ENCODE peak calls at places on chromosomes 3 and 15, in five cellular contexts. One of them, this sample, is unnamed.
A peak's percentile ranks its signal among the peaks of the same experiment; 100 is the strongest.

GRCh38 chr3:71785594-71786472 is 885 bp upstream of the PROK2 start:
- DNase-seq in transverse colon: no peak
- DNase-seq in PC-9: no peak
- DNase-seq in testis: no peak
- DNase-seq in adipocyte: no peak
- DNase-seq in this sample: no peak

GRCh38 chr3:184260571-184261269 is 633 bp downstream of the CAMK2N2 start:
- DNase-seq in transverse colon: no peak
- DNase-seq in testis: no peak
- DNase-seq in adipocyte: peak; percentile 4
- DNase-seq in PC-9: no peak
- DNase-seq in this sample: no peak

GRCh38 chr15:101490408-101490891 is 943 bp upstream of the PCSK6 start:
- DNase-seq in adipocyte: no peak
- DNase-seq in testis: no peak
- DNase-seq in PC-9: no peak
- DNase-seq in transverse colon: no peak
- DNase-seq in this sample: no peak

GRCh38 chr15:74378853-74379252 is 11.4 kb upstream of the CYP11A1 start:
- DNase-seq in transverse colon: no peak
- DNase-seq in adipocyte: peak; percentile 54
- DNase-seq in PC-9: peak; percentile 67
- DNase-seq in testis: no peak
- DNase-seq in this sample: peak; percentile 40

GRCh38 chr15:60091150-60091549 is 87.0 kb downstream of the FOXB1 start:
- DNase-seq in PC-9: peak; percentile 87
- DNase-seq in testis: no peak
- DNase-seq in adipocyte: peak; percentile 88
- DNase-seq in transverse colon: no peak
- DNase-seq in this sample: no peak

GRCh38 chr3:49339593-49339946 is 283 bp downstream of the USP4 start:
- DNase-seq in adipocyte: peak; percentile 49
- DNase-seq in transverse colon: peak; percentile 29
- DNase-seq in testis: peak; percentile 45
- DNase-seq in PC-9: no peak
- DNase-seq in this sample: no peak

GRCh38 chr3:18538463-18538862 is 113.3 kb upstream of the SATB1 start:
- DNase-seq in PC-9: no peak
- DNase-seq in adipocyte: no peak
- DNase-seq in testis: no peak
- DNase-seq in transverse colon: no peak
- DNase-seq in this sample: no peak

GRCh38 chr3:187794731-187795130 is 49.5 kb upstream of the BCL6 start:
- DNase-seq in PC-9: no peak
- DNase-seq in transverse colon: no peak
- DNase-seq in testis: no peak
- DNase-seq in adipocyte: no peak
- DNase-seq in this sample: no peak

GRCh38 chr3:12471228-12471627 is 13.1 kb upstream of the TSEN2 start:
- DNase-seq in testis: no peak
- DNase-seq in adipocyte: no peak
- DNase-seq in PC-9: peak; percentile 76
- DNase-seq in transverse colon: peak; percentile 36
- DNase-seq in this sample: no peak

GRCh38 chr3:127254730-127255129 is 33.1 kb downstream of the PRR20G start:
- DNase-seq in testis: no peak
- DNase-seq in transverse colon: no peak
- DNase-seq in adipocyte: no peak
- DNase-seq in PC-9: no peak
- DNase-seq in this sample: peak; percentile 21

GRCh38 chr3:133837487-133838295 is 32.1 kb downstream of the SRPRB start:
- DNase-seq in adipocyte: no peak
- DNase-seq in PC-9: no peak
- DNase-seq in testis: no peak
- DNase-seq in transverse colon: no peak
- DNase-seq in this sample: no peak

GRCh38 chr3:150098621-150099020 is 127.9 kb upstream of the PFN2 start:
- DNase-seq in testis: no peak
- DNase-seq in PC-9: no peak
- DNase-seq in transverse colon: no peak
- DNase-seq in adipocyte: no peak
- DNase-seq in this sample: no peak

GRCh38 chr3:127158614-127159221 is 34.2 kb upstream of the PRR23E start:
- DNase-seq in adipocyte: peak; percentile 37
- DNase-seq in transverse colon: no peak
- DNase-seq in PC-9: peak; percentile 62
- DNase-seq in testis: peak; percentile 38
- DNase-seq in this sample: no peak

GRCh38 chr3:183579967-183580720 is 24.6 kb upstream of the KLHL6 start:
- DNase-seq in testis: peak; percentile 83
- DNase-seq in adipocyte: peak; percentile 46
- DNase-seq in PC-9: no peak
- DNase-seq in transverse colon: no peak
- DNase-seq in this sample: no peak

GRCh38 chr15:71647479-71647792 is 162.9 kb upstream of the NR2E3 start:
- DNase-seq in PC-9: no peak
- DNase-seq in adipocyte: no peak
- DNase-seq in testis: no peak
- DNase-seq in transverse colon: no peak
- DNase-seq in this sample: no peak

GRCh38 chr3:12658593-12659058 is 5.3 kb downstream of the RAF1 start:
- DNase-seq in testis: no peak
- DNase-seq in transverse colon: no peak
- DNase-seq in PC-9: no peak
- DNase-seq in adipocyte: peak; percentile 91
- DNase-seq in this sample: peak; percentile 69

GRCh38 chr15:65827065-65827464 is 35.0 kb upstream of the DENND4A start:
- DNase-seq in transverse colon: no peak
- DNase-seq in PC-9: no peak
- DNase-seq in adipocyte: no peak
- DNase-seq in testis: no peak
- DNase-seq in this sample: no peak

GRCh38 chr15:77507911-77508310 is 87.2 kb downstream of the HMG20A start:
- DNase-seq in adipocyte: no peak
- DNase-seq in testis: peak; percentile 93
- DNase-seq in transverse colon: no peak
- DNase-seq in PC-9: peak; percentile 40
- DNase-seq in this sample: no peak

GRCh38 chr3:152790988-152791387 is 43.9 kb upstream of the P2RY1 start:
- DNase-seq in transverse colon: no peak
- DNase-seq in testis: no peak
- DNase-seq in PC-9: no peak
- DNase-seq in adipocyte: no peak
- DNase-seq in this sample: no peak

GRCh38 chr3:191391873-191392808 is 61.8 kb upstream of the UTS2B start:
- DNase-seq in adipocyte: peak; percentile 43
- DNase-seq in testis: no peak
- DNase-seq in transverse colon: no peak
- DNase-seq in PC-9: no peak
- DNase-seq in this sample: no peak

GRCh38 chr15:68924866-68925599 is 5.3 kb upstream of the SPESP1 start:
- DNase-seq in testis: peak; percentile 87
- DNase-seq in PC-9: peak; percentile 77
- DNase-seq in adipocyte: peak; percentile 93
- DNase-seq in transverse colon: peak; percentile 68
- DNase-seq in this sample: peak; percentile 35

GRCh38 chr3:184773341-184774186 is 38.4 kb upstream of the VPS8 start:
- DNase-seq in transverse colon: no peak
- DNase-seq in adipocyte: no peak
- DNase-seq in PC-9: no peak
- DNase-seq in testis: peak; percentile 30
- DNase-seq in this sample: no peak

GRCh38 chr15:29799859-29800258 is 22.4 kb downstream of the TJP1 start:
- DNase-seq in PC-9: no peak
- DNase-seq in testis: no peak
- DNase-seq in transverse colon: no peak
- DNase-seq in adipocyte: no peak
- DNase-seq in this sample: no peak
- H3K4me1 ChIP-seq in PC-9: peaks cover 1% of the 10 kb centered on the region
- H3K4me1 ChIP-seq in testis: peaks cover 15% of the 10 kb centered on the region
- H3K4me1 ChIP-seq in transverse colon: peaks cover 13% of the 10 kb centered on the region
- H3K4me1 ChIP-seq in adipocyte: peaks cover 9% of the 10 kb centered on the region
- H3K4me1 ChIP-seq in this sample: peaks cover 37% of the 10 kb centered on the region

DNA sequence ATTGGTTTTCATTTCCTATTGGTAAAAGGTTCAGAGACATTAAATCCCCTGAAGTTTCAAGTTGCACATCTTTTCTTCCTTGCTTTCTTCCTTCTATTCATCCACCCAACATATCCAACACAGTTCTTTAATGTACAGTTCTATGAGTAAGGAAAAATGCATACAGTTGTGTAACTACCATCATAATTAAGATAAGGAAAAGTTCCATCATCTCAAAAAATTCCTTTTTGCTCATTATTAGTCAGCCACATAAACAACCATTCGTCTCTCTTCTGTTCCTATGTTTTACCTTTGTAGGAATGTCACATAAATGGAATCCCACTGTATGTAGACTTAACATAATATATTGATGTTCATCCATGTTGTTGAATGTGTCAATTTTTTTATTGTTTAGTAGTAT is 211.1 kb upstream of the ADAMTS9 start:
- DNase-seq in transverse colon: no peak
- DNase-seq in PC-9: no peak
- DNase-seq in adipocyte: no peak
- DNase-seq in testis: no peak
- DNase-seq in this sample: no peak
- H3K4me1 ChIP-seq in transverse colon: no peaks in the 10 kb centered on the region
- H3K4me1 ChIP-seq in PC-9: no peaks in the 10 kb centered on the region
- H3K4me1 ChIP-seq in adipocyte: peaks cover 43% of the 10 kb centered on the region
- H3K4me1 ChIP-seq in testis: peaks cover 33% of the 10 kb centered on the region
- H3K4me1 ChIP-seq in this sample: no peaks in the 10 kb centered on the region

GRCh38 chr15:34861216-34861615 is 65.9 kb upstream of the ACTC1 start:
- DNase-seq in adipocyte: no peak
- DNase-seq in testis: no peak
- DNase-seq in PC-9: no peak
- DNase-seq in transverse colon: no peak
- DNase-seq in this sample: no peak
- H3K4me1 ChIP-seq in adipocyte: peaks cover 1% of the 10 kb centered on the region
- H3K4me1 ChIP-seq in testis: no peaks in the 10 kb centered on the region
- H3K4me1 ChIP-seq in PC-9: no peaks in the 10 kb centered on the region
- H3K4me1 ChIP-seq in transverse colon: no peaks in the 10 kb centered on the region
- H3K4me1 ChIP-seq in this sample: no peaks in the 10 kb centered on the region

DNA sequence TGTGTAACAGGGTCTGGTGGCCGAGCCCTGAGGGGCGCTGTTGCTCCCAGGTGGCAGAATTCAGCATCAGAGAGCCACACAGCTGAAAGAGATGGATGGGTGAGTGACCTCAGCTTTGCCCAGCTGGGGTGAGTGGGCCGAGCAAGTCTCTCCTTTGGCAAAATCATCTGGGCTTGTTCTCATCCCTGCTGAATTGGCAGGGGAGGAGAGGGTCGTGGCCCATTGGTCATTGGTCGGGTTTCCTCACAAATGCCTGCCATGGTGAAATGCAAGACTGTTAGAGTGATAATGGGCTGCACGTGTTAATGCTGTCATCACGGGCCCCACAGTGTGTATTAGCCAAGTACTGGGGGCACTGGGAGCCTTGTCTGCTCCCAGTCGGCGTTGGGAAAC is 15.9 kb downstream of the ABHD2 start:
- DNase-seq in adipocyte: no peak
- DNase-seq in PC-9: no peak
- DNase-seq in testis: peak; percentile 43
- DNase-seq in transverse colon: no peak
- DNase-seq in this sample: no peak
- H3K4me1 ChIP-seq in adipocyte: peaks cover 71% of the 10 kb centered on the region
- H3K4me1 ChIP-seq in PC-9: peaks cover 99% of the 10 kb centered on the region
- H3K4me1 ChIP-seq in testis: peaks cover 50% of the 10 kb centered on the region
- H3K4me1 ChIP-seq in transverse colon: peaks cover 39% of the 10 kb centered on the region
- H3K4me1 ChIP-seq in this sample: peaks cover 68% of the 10 kb centered on the region

GRCh38 chr3:69294014-69294771 is 91.7 kb downstream of the FRMD4B start:
- DNase-seq in testis: no peak
- DNase-seq in transverse colon: no peak
- DNase-seq in adipocyte: peak; percentile 84
- DNase-seq in PC-9: peak; percentile 33
- DNase-seq in this sample: no peak
- H3K4me1 ChIP-seq in testis: peaks cover 12% of the 10 kb centered on the region
- H3K4me1 ChIP-seq in transverse colon: no peaks in the 10 kb centered on the region
- H3K4me1 ChIP-seq in adipocyte: peaks cover 14% of the 10 kb centered on the region
- H3K4me1 ChIP-seq in PC-9: peaks cover 17% of the 10 kb centered on the region
- H3K4me1 ChIP-seq in this sample: peaks cover 9% of the 10 kb centered on the region

GRCh38 chr3:112002458-112002971 is 3.8 kb downstream of the TAGLN3 start:
- DNase-seq in transverse colon: no peak
- DNase-seq in PC-9: no peak
- DNase-seq in testis: no peak
- DNase-seq in adipocyte: no peak
- DNase-seq in this sample: no peak

GRCh38 chr3:112004187-112004586 is 5.5 kb downstream of the TAGLN3 start:
- DNase-seq in PC-9: no peak
- DNase-seq in transverse colon: no peak
- DNase-seq in adipocyte: no peak
- DNase-seq in testis: no peak
- DNase-seq in this sample: no peak

GRCh38 chr3:112004664-112005063 is 5.9 kb downstream of the TAGLN3 start:
- DNase-seq in testis: no peak
- DNase-seq in transverse colon: no peak
- DNase-seq in PC-9: no peak
- DNase-seq in adipocyte: no peak
- DNase-seq in this sample: no peak

GRCh38 chr3:112005091-112005672 is 6.5 kb downstream of the TAGLN3 start:
- DNase-seq in transverse colon: no peak
- DNase-seq in adipocyte: no peak
- DNase-seq in PC-9: no peak
- DNase-seq in testis: no peak
- DNase-seq in this sample: no peak

GRCh38 chr3:112003321-112004080 is 4.8 kb downstream of the TAGLN3 start:
- DNase-seq in testis: no peak
- DNase-seq in PC-9: no peak
- DNase-seq in adipocyte: no peak
- DNase-seq in transverse colon: no peak
- DNase-seq in this sample: no peak
- H3K4me1 ChIP-seq in testis: peaks cover 10% of the 10 kb centered on the region
- H3K4me1 ChIP-seq in PC-9: peaks cover 15% of the 10 kb centered on the region
- H3K4me1 ChIP-seq in adipocyte: peaks cover 21% of the 10 kb centered on the region
- H3K4me1 ChIP-seq in transverse colon: peaks cover 9% of the 10 kb centered on the region
- H3K4me1 ChIP-seq in this sample: peaks cover 5% of the 10 kb centered on the region

DNA sequence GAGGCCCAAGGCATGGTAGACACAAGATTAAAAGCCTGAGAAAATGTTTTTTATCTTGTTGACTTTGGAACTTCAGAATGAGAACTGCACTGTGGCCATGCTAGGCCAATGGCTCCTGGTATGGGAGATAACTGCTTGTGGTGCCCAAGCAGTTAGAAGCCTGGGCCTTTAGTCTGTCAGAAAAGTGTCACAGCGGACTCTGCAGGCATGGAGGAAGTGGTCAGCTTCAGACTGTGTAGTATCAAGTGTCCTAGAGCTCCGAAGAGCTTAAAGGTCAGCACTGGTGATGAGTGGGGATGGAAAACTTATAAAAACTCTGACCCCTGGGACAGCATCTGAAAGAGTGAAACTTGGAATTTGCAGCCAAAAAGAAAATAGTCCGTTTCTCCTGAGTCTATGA is 11.8 kb downstream of the FYCO1 start:
- DNase-seq in testis: no peak
- DNase-seq in transverse colon: no peak
- DNase-seq in adipocyte: no peak
- DNase-seq in PC-9: no peak
- DNase-seq in this sample: no peak
- H3K4me1 ChIP-seq in testis: peaks cover 33% of the 10 kb centered on the region
- H3K4me1 ChIP-seq in transverse colon: peaks cover 51% of the 10 kb centered on the region
- H3K4me1 ChIP-seq in adipocyte: peaks cover 49% of the 10 kb centered on the region
- H3K4me1 ChIP-seq in PC-9: peaks cover 23% of the 10 kb centered on the region
- H3K4me1 ChIP-seq in this sample: peaks cover 42% of the 10 kb centered on the region